ENCODE peak calls at places on chromosomes 2 and 18, in seven cellular contexts. U, I, X, M, A, P and T are unnamed samples.

GRCh38 chr2:69017080-69017479 is 4.1 kb downstream of the ANTXR1 start:
- DNase-seq in I (peak; percentile 63), M (no peak), A (no peak), P (no peak), U (no peak), X (peak; percentile 68), T (no peak)

GRCh38 chr2:100588071-100588786 is 25.4 kb downstream of the PDCL3 start:
- DNase-seq in I (peak; percentile 38), M (no peak), A (peak; percentile 40), U (no peak), X (peak; percentile 82), P (no peak), T (no peak)

GRCh38 chr2:109129356-109129920 is 433 bp downstream of the SH3RF3 start:
- DNase-seq in U (no peak), I (peak; percentile 24), P (no peak), A (no peak), M (peak; percentile 21), X (peak; percentile 34), T (peak; percentile 51)

GRCh38 chr2:238104071-238104511 is 4.0 kb downstream of the ESPNL start:
- DNase-seq in M (no peak), X (no peak), P (peak; percentile 9), I (no peak), U (peak; percentile 42), A (peak; percentile 50), T (no peak)

GRCh38 chr2:105450495-105450894 is 51.6 kb upstream of the FHL2 start:
- DNase-seq in A (no peak), I (no peak), P (no peak), X (no peak), U (no peak), M (no peak), T (peak; percentile 59)

GRCh38 chr2:241112592-241112991 is 10.5 kb upstream of the MTERF4 start:
- DNase-seq in P (no peak), M (no peak), U (no peak), X (no peak), I (no peak), A (no peak), T (no peak)

GRCh38 chr2:219421323-219421722 is 3.1 kb downstream of the DES start:
- DNase-seq in M (no peak), P (peak; percentile 40), U (no peak), A (no peak), X (no peak), I (no peak), T (no peak)

GRCh38 chr2:237149425-237149824 is 63.7 kb downstream of the COPS8 start:
- DNase-seq in P (no peak), X (no peak), M (no peak), A (peak; percentile 71), U (no peak), I (no peak), T (no peak)

GRCh38 chr2:226609361-226609760 is 190.3 kb downstream of the IRS1 start:
- DNase-seq in A (no peak), I (no peak), U (no peak), X (peak; percentile 79), P (no peak), M (no peak), T (no peak)

GRCh38 chr2:68870215-68870614 is 982 bp downstream of the BMP10 start:
- DNase-seq in A (no peak), U (no peak), P (no peak), M (no peak), X (peak; percentile 31), I (no peak), T (no peak)

GRCh38 chr2:237731663-237732062 is 66.9 kb upstream of the RBM44 start:
- DNase-seq in P (no peak), A (no peak), M (no peak), U (no peak), I (peak; percentile 74), X (peak; percentile 59), T (no peak)

GRCh38 chr2:200336980-200337615 is 30.6 kb downstream of the SPATS2L start:
- DNase-seq in P (no peak), I (no peak), A (no peak), U (no peak), X (peak; percentile 47), M (no peak), T (no peak)

GRCh38 chr18:46628206-46628605 is 28.8 kb downstream of the LOXHD1 start:
- DNase-seq in A (no peak), X (no peak), U (no peak), I (no peak), P (no peak), M (no peak), T (no peak)

GRCh38 chr2:54572636-54573531 is 116.8 kb downstream of the SPTBN1 start:
- DNase-seq in U (no peak), I (peak; percentile 72), X (peak; percentile 37), M (no peak), P (no peak), A (no peak), T (no peak)

GRCh38 chr2:100820346-100821254 is 661 bp downstream of the NPAS2 start:
- DNase-seq in I (no peak), P (no peak), A (peak; percentile 65), M (peak; percentile 54), X (no peak), U (no peak), T (peak; percentile 22)

GRCh38 chr2:200913654-200914053 is 24.5 kb downstream of the NIF3L1 start:
- DNase-seq in X (peak; percentile 25), I (no peak), U (no peak), M (no peak), P (no peak), A (no peak), T (no peak)

GRCh38 chr2:135055182-135055786 is 3.2 kb downstream of the RAB3GAP1 start:
- DNase-seq in U (no peak), M (no peak), X (peak; percentile 58), A (no peak), P (no peak), I (peak; percentile 9), T (no peak)

GRCh38 chr2:162579986-162580385 is 236.1 kb downstream of the GCA start:
- DNase-seq in P (no peak), M (no peak), A (no peak), U (no peak), X (no peak), I (peak; percentile 33), T (no peak)

GRCh38 chr18:27994571-27994970 is 182.4 kb downstream of the CDH2 start:
- DNase-seq in X (no peak), P (no peak), M (no peak), A (no peak), U (no peak), I (no peak), T (no peak)

GRCh38 chr18:41532344-41533086 is 422.5 kb upstream of the PIK3C3 start:
- DNase-seq in X (peak; percentile 46), U (no peak), A (no peak), M (no peak), I (no peak), P (no peak), T (no peak)

GRCh38 chr2:199988176-199988575 is 32.8 kb downstream of the MAIP1 start:
- DNase-seq in I (no peak), M (no peak), X (peak; percentile 62), U (no peak), A (no peak), P (no peak), T (no peak)

GRCh38 chr18:22683786-22684185 is 249.3 kb upstream of the RBBP8 start:
- DNase-seq in M (no peak), P (peak; percentile 61), A (no peak), X (no peak), U (no peak), I (peak; percentile 65), T (no peak)

GRCh38 chr18:54247488-54248175 is 21.7 kb upstream of the POLI start:
- DNase-seq in U (no peak), X (no peak), M (no peak), I (no peak), A (no peak), P (no peak), T (no peak)

GRCh38 chr2:171541202-171541884 is 19.1 kb downstream of the CYBRD1 start:
- DNase-seq in A (no peak), U (no peak), I (peak; percentile 52), P (no peak), X (no peak), M (no peak), T (no peak)
- TF ChIP-seq CTCF in A (peak; percentile 33), U (no peak), I (peak; percentile 45), P (no peak), X (peak; percentile 42), M (no peak), T (no peak)

DNA sequence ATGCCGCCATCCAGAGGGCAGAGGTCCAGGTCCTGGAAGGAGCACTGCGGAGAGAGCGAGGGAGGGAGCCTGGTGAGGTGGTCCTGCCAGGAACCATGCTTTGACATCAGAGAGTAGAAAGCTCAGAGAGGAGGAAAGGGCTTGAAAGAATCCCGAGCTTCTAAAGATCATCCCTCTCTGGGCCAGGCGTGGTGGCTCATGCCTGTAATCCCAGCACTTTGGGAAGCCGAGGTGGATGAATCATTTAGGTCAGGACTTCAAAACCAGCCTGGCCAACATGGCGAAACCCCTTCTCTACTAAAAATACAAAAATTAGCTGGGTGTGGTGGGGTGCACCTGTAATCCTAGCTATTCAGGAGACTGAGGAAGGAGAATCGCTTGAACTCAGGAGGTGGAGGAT is 3.0 kb downstream of the IL1B start:
- DNase-seq in X (no peak), P (no peak), U (no peak), I (no peak), M (no peak), A (no peak), T (no peak)
- H3K4me1 ChIP-seq in X (no peaks in the 10 kb centered on the region), P (no peaks in the 10 kb centered on the region), U (peaks cover 5% of the 10 kb centered on the region), I (peaks cover 15% of the 10 kb centered on the region), M (peaks cover 10% of the 10 kb centered on the region), A (no peaks in the 10 kb centered on the region), T (peaks cover 10% of the 10 kb centered on the region)

GRCh38 chr2:152556506-152556905 is 160.8 kb downstream of the PRPF40A start:
- DNase-seq in M (no peak), P (no peak), A (no peak), U (no peak), X (no peak), I (no peak), T (no peak)

GRCh38 chr2:152553518-152553917 is 163.7 kb downstream of the PRPF40A start:
- DNase-seq in M (no peak), P (no peak), A (no peak), U (no peak), X (no peak), I (no peak), T (no peak)

GRCh38 chr2:152557273-152557879 is 159.9 kb downstream of the PRPF40A start:
- DNase-seq in P (no peak), I (no peak), A (no peak), U (no peak), X (no peak), M (no peak), T (no peak)

GRCh38 chr2:152552868-152553267 is 164.4 kb downstream of the PRPF40A start:
- DNase-seq in U (no peak), M (no peak), I (no peak), X (no peak), A (no peak), P (no peak), T (no peak)

DNA sequence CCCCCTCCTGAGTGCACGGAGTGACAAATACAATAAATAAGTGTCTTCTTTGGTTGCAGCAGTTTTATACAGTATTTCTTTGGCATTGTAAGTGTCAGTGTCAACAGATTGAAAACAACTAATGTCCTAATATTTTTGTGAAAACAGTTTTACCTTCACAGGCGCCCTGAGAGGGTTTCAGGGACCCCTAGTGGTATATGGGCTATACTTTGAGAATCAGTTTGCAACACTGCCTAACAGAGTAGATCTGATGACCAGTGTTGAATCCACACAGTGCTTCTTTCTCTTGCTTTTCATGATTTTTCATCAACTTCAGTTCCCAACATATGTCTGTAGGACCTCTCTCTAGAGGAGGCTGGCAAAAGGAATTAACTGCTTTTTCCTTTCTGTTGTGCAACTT is 162.2 kb downstream of the PRPF40A start:
- DNase-seq in A (no peak), P (no peak), X (peak; percentile 40), U (no peak), M (no peak), I (peak; percentile 17), T (no peak)
- H3K27ac ChIP-seq in A (no peak overlapping the region), P (no peak overlapping the region), X (no peak overlapping the region), U (no peak overlapping the region), M (no peak overlapping the region), I (no peak overlapping the region), T (no peak overlapping the region)

GRCh38 chr2:70995227-70995729 is 605 bp upstream of the TEX261 start:
- DNase-seq in X (peak; percentile 28), P (no peak), U (no peak), A (peak; percentile 69), M (peak; percentile 70), I (peak; percentile 77), T (no peak)
- TF ChIP-seq CTCF in X (peak; percentile 32), P (no peak), U (no peak), A (peak; percentile 22), M (no peak), I (peak; percentile 46), T (peak; percentile 29)